ENCODE peak calls at places on chromosome 16, in ten cellular contexts. E is neural progenitor cell; O is progenitor cell of endocrine pancreas; I is GM13977; Q is cardiac fibroblast; A is RWPE1; M is CD8-positive, alpha-beta T cell; H is BJ; Y is Calu3; W is glutamatergic neuron. Z is an unnamed sample.

GRCh38 chr16:4506450-4506849 is 30.3 kb downstream of the HMOX2 start:
- DNase-seq in M (peak), E (peak), O (peak), A (peak), I (peak), Y (peak), Q (peak), W (no peak), H (no peak), Z (peak)

GRCh38 chr16:31134625-31135534 is 647 bp downstream of the PRSS8 start:
- DNase-seq in W (no peak), Y (peak), I (no peak), Q (peak), A (peak), M (no peak), E (peak), H (no peak), O (no peak), Z (peak)

GRCh38 chr16:23113185-23113584 is 36.1 kb downstream of the USP31 start:
- DNase-seq in M (no peak), E (no peak), W (no peak), I (no peak), Q (no peak), O (no peak), A (no peak), H (no peak), Y (no peak), Z (no peak)

GRCh38 chr16:83581082-83581481 is 226.7 kb upstream of the HSBP1 start:
- DNase-seq in Y (no peak), H (no peak), E (no peak), M (no peak), I (peak), Q (no peak), A (no peak), O (no peak), W (no peak), Z (no peak)

GRCh38 chr16:82257990-82258389 is 88.0 kb upstream of the MPHOSPH6 start:
- DNase-seq in Y (no peak), E (no peak), A (no peak), W (no peak), M (no peak), I (no peak), H (no peak), O (no peak), Q (no peak), Z (no peak)

GRCh38 chr16:80924372-80924978 is 82.2 kb downstream of the CMC2 start:
- DNase-seq in Q (peak), O (peak), M (no peak), H (no peak), A (no peak), W (peak), Y (peak), E (peak), I (peak), Z (peak)

GRCh38 chr16:80063028-80063767 is 462.7 kb upstream of the MAF start:
- DNase-seq in H (no peak), M (no peak), Q (no peak), O (no peak), Y (no peak), W (no peak), I (no peak), A (no peak), E (no peak), Z (no peak)

GRCh38 chr16:84654998-84655397 is 6.7 kb downstream of the KLHL36 start:
- DNase-seq in O (no peak), Y (no peak), E (no peak), H (no peak), A (no peak), Q (no peak), M (no peak), W (no peak), I (no peak), Z (no peak)

GRCh38 chr16:29665294-29666077 is 2.4 kb downstream of the SPN start:
- DNase-seq in O (no peak), W (no peak), E (no peak), M (no peak), Y (no peak), H (no peak), Q (no peak), I (no peak), A (no peak), Z (no peak)

GRCh38 chr16:85491798-85492616 is 121.1 kb upstream of the GSE1 start:
- DNase-seq in M (no peak), W (no peak), Q (no peak), H (peak), I (no peak), Y (peak), A (peak), O (no peak), E (no peak), Z (no peak)

GRCh38 chr16:86862596-86862995 is 284.2 kb downstream of the FOXL1 start:
- DNase-seq in A (no peak), Q (no peak), M (no peak), W (no peak), Y (no peak), I (no peak), O (no peak), H (no peak), E (no peak), Z (no peak)

GRCh38 chr16:60107467-60107866 is 1373.4 kb upstream of the GOT2 start:
- DNase-seq in M (no peak), Y (no peak), I (no peak), E (no peak), Q (peak), A (no peak), W (no peak), H (peak), O (no peak), Z (no peak)

GRCh38 chr16:80006175-80006895 is 405.8 kb upstream of the MAF start:
- DNase-seq in O (no peak), M (no peak), I (no peak), W (no peak), H (no peak), A (peak), E (no peak), Q (peak), Y (no peak), Z (no peak)

GRCh38 chr16:51535591-51535990 is 384.5 kb upstream of the SALL1 start:
- DNase-seq in Q (no peak), I (no peak), M (no peak), E (peak), Y (no peak), O (no peak), H (no peak), A (no peak), W (no peak), Z (no peak)

GRCh38 chr16:53865492-53865863 is 161.5 kb downstream of the FTO start:
- DNase-seq in Q (peak), A (peak), M (no peak), E (no peak), O (no peak), W (no peak), I (peak), Y (no peak), H (no peak), Z (no peak)

GRCh38 chr16:57091990-57092785 is at the start of gene CPNE2:
- DNase-seq in A (peak), M (no peak), W (peak), H (no peak), E (peak), Y (peak), Q (peak), I (peak), O (peak), Z (peak)

GRCh38 chr16:23514381-23515152 is 4.3 kb upstream of the GGA2 start:
- DNase-seq in W (no peak), Q (no peak), E (no peak), A (no peak), H (no peak), O (no peak), Y (no peak), I (no peak), M (no peak), Z (no peak)

GRCh38 chr16:15485175-15485574 is 50.8 kb downstream of the BMERB1 start:
- DNase-seq in A (no peak), O (no peak), E (no peak), I (no peak), H (no peak), M (no peak), Y (no peak), W (no peak), Q (no peak), Z (no peak)

GRCh38 chr16:51818342-51818944 is 667.4 kb upstream of the SALL1 start:
- DNase-seq in W (peak), A (no peak), O (peak), M (no peak), H (no peak), E (peak), Q (peak), Y (peak), I (peak), Z (peak)

GRCh38 chr16:50842589-50842988 is 100.7 kb downstream of the CYLD start:
- DNase-seq in Y (no peak), W (no peak), E (no peak), M (no peak), O (no peak), I (no peak), A (no peak), Q (no peak), H (no peak), Z (no peak)

GRCh38 chr16:1877089-1877488 is 5.1 kb upstream of the MEIOB start:
- DNase-seq in O (no peak), M (no peak), W (no peak), A (no peak), Q (no peak), I (no peak), E (no peak), H (no peak), Y (no peak), Z (no peak)

GRCh38 chr16:56911771-56912541 is 20.0 kb upstream of the HERPUD1 start:
- DNase-seq in A (no peak), H (no peak), O (no peak), E (peak), Y (no peak), Q (peak), W (no peak), M (no peak), I (peak), Z (no peak)

GRCh38 chr16:78396046-78396445 is 296.6 kb downstream of the WWOX start:
- DNase-seq in Q (no peak), Y (no peak), A (no peak), W (no peak), H (no peak), O (no peak), I (no peak), M (no peak), E (peak), Z (no peak)
- TF ChIP-seq CTCF in Q (peak), Y (peak), A (peak), W (peak), H (peak), O (peak), I (no peak), M (no peak), E (peak), Z (peak)

GRCh38 chr16:11976850-11977205 is 294 bp downstream of the SNX29 start:
- DNase-seq in M (no peak), Y (no peak), E (no peak), W (no peak), A (no peak), Q (no peak), H (no peak), I (no peak), O (no peak), Z (no peak)

GRCh38 chr16:11968577-11968976 is 3.6 kb downstream of the TNFRSF17 start:
- DNase-seq in Y (no peak), E (no peak), Q (no peak), A (no peak), M (no peak), W (no peak), I (no peak), H (no peak), O (no peak), Z (no peak)

GRCh38 chr16:11967195-11967911 is 2.3 kb downstream of the TNFRSF17 start:
- DNase-seq in M (no peak), I (no peak), O (no peak), A (no peak), H (no peak), W (no peak), Y (no peak), E (no peak), Q (no peak), Z (no peak)

GRCh38 chr16:11973065-11973464 is 3.5 kb upstream of the SNX29 start:
- DNase-seq in E (no peak), H (no peak), W (no peak), Q (no peak), I (no peak), O (no peak), A (no peak), M (no peak), Y (no peak), Z (no peak)

GRCh38 chr16:11972128-11972527 is 4.4 kb upstream of the SNX29 start:
- DNase-seq in Q (peak), W (no peak), M (no peak), Y (peak), I (no peak), A (no peak), E (no peak), H (no peak), O (no peak), Z (no peak)
- TF ChIP-seq CTCF in Q (no peak), W (no peak), M (no peak), Y (peak), I (peak), A (no peak), E (peak), H (no peak), O (peak), Z (no peak)

GRCh38 chr16:3017806-3018506 is at the start of gene CLDN6:
- DNase-seq in W (peak), A (no peak), M (no peak), I (peak), E (peak), H (no peak), Q (no peak), O (peak), Y (peak), Z (peak)
- TF ChIP-seq CTCF in W (peak), A (no peak), M (no peak), I (peak), E (peak), H (peak), Q (peak), O (peak), Y (peak), Z (peak)

GRCh38 chr16:660132-660458 is 7.8 kb upstream of the RHOT2 start:
- DNase-seq in A (no peak), M (no peak), Y (no peak), E (no peak), Q (no peak), H (no peak), I (no peak), W (no peak), O (no peak), Z (no peak)

GRCh38 chr16:662597-662996 is 5.3 kb upstream of the RHOT2 start:
- DNase-seq in E (no peak), Y (no peak), H (no peak), Q (no peak), O (no peak), A (no peak), M (no peak), I (no peak), W (no peak), Z (no peak)

GRCh38 chr16:660459-661183 is 7.3 kb upstream of the RHOT2 start:
- DNase-seq in H (no peak), O (peak), I (peak), M (peak), E (peak), A (peak), Y (no peak), W (peak), Q (peak), Z (peak)

GRCh38 chr16:662095-662494 is 5.8 kb upstream of the RHOT2 start:
- DNase-seq in H (no peak), E (no peak), M (no peak), I (no peak), W (no peak), A (no peak), O (no peak), Q (no peak), Y (no peak), Z (no peak)

DNA sequence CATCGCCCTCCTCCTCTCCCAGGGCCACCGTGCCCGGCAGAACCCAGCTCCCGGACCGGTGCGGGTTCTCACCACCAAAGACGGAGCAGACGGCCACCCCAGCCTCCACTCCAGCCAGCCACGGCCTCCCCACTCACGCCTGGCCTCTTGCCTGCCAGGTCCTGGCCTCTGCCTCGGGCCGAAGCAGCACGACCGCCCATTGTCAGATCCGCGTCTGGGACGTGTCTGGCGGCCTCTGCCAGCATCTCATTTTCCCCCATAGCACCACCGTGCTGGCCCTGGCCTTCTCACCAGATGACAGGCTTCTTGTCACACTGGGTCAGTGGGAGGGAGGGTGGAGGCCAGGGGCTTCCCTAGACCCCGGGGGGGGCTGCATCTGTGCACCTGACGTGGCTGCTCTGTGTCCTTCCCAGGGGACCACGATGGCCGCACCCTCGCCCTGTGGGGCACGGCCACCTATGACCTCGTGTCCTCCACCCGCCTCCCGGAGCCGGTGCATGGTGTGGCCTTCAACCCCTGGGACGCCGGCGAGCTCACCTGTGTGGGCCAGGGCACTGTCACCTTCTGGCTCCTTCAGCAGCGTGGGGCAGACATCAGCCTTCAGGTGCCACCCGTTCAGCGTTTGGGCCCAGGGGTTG is 6.6 kb upstream of the RHOT2 start:
- DNase-seq in M (no peak), W (no peak), A (no peak), H (no peak), I (no peak), E (no peak), O (no peak), Y (no peak), Q (no peak), Z (no peak)
- TF ChIP-seq CTCF in M (no peak), W (peak), A (no peak), H (no peak), I (no peak), E (no peak), O (no peak), Y (no peak), Q (no peak), Z (no peak)

GRCh38 chr16:78930561-78930960 is 670.0 kb downstream of the MAF start:
- DNase-seq in M (no peak), Q (no peak), I (no peak), O (no peak), W (no peak), H (no peak), E (no peak), Y (no peak), A (no peak), Z (no peak)

GRCh38 chr16:78926723-78927200 is 673.8 kb downstream of the MAF start:
- DNase-seq in Q (no peak), H (no peak), W (no peak), I (no peak), O (no peak), M (no peak), Y (no peak), A (no peak), E (no peak), Z (no peak)

GRCh38 chr16:78919852-78920251 is 680.7 kb downstream of the MAF start:
- DNase-seq in A (no peak), I (no peak), O (no peak), W (no peak), H (no peak), Q (no peak), E (no peak), Y (no peak), M (no peak), Z (no peak)

GRCh38 chr16:78929798-78930197 is 670.7 kb downstream of the MAF start:
- DNase-seq in A (no peak), W (no peak), Q (no peak), M (no peak), Y (no peak), O (no peak), E (no peak), I (no peak), H (no peak), Z (no peak)

DNA sequence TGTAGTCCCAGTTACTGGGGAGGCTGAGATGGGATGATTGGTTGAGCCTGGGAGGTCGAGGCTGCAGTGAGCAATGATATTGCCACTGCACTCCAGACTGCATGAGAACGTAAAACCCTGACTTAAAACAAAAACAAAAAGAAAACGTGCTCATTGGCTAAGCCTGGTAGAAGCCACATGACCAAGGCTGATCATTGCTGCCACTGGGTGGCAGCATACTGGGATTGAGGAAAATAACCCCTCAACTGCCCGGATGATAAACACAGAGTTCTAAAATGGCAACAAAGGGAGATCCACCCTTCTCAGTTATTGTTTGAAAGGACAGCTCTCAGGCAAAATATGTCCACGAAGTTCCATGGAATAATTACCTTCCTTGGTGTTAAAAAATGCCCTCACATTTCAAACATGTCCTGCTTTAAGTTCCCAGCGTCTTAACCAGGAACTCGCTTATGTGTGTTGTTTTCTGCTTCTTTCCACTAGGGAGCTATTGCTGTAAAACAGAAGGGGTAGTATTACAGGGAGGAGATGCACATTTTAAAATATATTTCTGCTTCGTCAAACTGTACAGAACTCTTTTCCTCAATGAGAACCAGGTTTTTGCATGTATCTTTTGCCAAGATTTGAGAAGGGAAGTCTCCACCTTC is 675.3 kb downstream of the MAF start:
- DNase-seq in E (peak), Q (peak), W (peak), Y (peak), A (peak), H (no peak), M (no peak), I (no peak), O (no peak), Z (no peak)
- TF ChIP-seq CTCF in E (peak), Q (peak), W (peak), Y (peak), A (no peak), H (peak), M (no peak), I (peak), O (peak), Z (peak)

DNA sequence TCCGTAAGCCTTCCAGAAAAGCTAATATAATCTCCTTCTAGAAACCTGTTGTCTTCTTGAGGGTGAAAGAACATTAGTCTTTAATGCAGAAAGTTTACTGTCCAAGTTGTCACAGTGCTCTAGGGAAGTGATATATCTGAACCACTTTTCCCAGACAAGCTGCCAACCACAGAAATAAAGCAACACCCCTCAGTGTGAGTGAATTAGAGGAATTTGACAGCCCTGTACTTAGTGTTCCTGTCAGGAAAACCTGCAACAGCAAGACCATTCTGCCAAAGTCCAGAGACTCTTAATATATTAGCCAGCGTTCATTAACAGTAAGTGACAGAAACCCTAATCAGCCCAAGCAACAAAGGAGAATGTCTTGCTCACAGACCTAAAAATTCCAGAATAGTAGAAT is 137.7 kb downstream of the KATNIP start:
- DNase-seq in E (no peak), W (no peak), I (no peak), M (no peak), Y (no peak), A (no peak), H (no peak), O (no peak), Q (no peak), Z (no peak)
- TF ChIP-seq CTCF in E (no peak), W (no peak), I (no peak), M (no peak), Y (no peak), A (no peak), H (no peak), O (no peak), Q (no peak), Z (no peak)

GRCh38 chr16:58280846-58281301 is 14.0 kb downstream of the PRSS54 start:
- DNase-seq in I (no peak), W (no peak), A (peak), E (no peak), O (no peak), Y (peak), H (no peak), M (no peak), Q (peak), Z (no peak)
- TF ChIP-seq CTCF in I (no peak), W (no peak), A (no peak), E (no peak), O (no peak), Y (no peak), H (no peak), M (no peak), Q (no peak), Z (no peak)

Z was measured in nephron progenitor cell.